ENCODE peak calls at places on chromosome 5, in six cellular contexts. Q is HCT116, E is H1, K is GM12878, M is SK-N-SH, C is HepG2. Z is an unnamed sample. For H3K4me1, the result is how much of the 10 kb centered on the place peaks cover.

GRCh38 chr5:132294728-132295504 is 722 bp downstream of the SLC22A4 start:
- DNase-seq in Q (peak), E (no peak), M (no peak), K (no peak), C (no peak), Z (peak)

GRCh38 chr5:50744761-50745160 is 78.3 kb downstream of the PARP8 start:
- DNase-seq in M (no peak), E (no peak), K (peak), Q (no peak), C (no peak), Z (no peak)

GRCh38 chr5:160463775-160464465 is 42.3 kb downstream of the PTTG1 start:
- DNase-seq in C (peak), E (no peak), Q (no peak), M (no peak), K (no peak), Z (no peak)

GRCh38 chr5:68444833-68445232 is 229.3 kb downstream of the PIK3R1 start:
- DNase-seq in C (no peak), M (no peak), K (no peak), E (no peak), Q (no peak), Z (no peak)

GRCh38 chr5:154543380-154543779 is 65.4 kb upstream of the HAND1 start:
- DNase-seq in C (no peak), K (no peak), Q (no peak), M (no peak), E (no peak), Z (no peak)

GRCh38 chr5:14386882-14387575 is 194.6 kb upstream of the OTULINL start:
- DNase-seq in K (no peak), C (no peak), E (no peak), M (no peak), Q (no peak), Z (no peak)

GRCh38 chr5:103224894-103225246 is 33.7 kb upstream of the MACIR start:
- DNase-seq in M (no peak), E (no peak), K (no peak), Q (peak), C (no peak), Z (no peak)

GRCh38 chr5:172716796-172717313 is 54.1 kb downstream of the DUSP1 start:
- DNase-seq in K (no peak), Q (peak), E (no peak), M (peak), C (peak), Z (peak)

GRCh38 chr5:90898330-90899013 is 339.9 kb downstream of the ADGRV1 start:
- DNase-seq in Q (no peak), M (no peak), E (no peak), C (no peak), K (no peak), Z (no peak)

GRCh38 chr5:157198277-157199058 is 17.8 kb downstream of the ITK start:
- DNase-seq in M (no peak), K (no peak), Q (no peak), C (no peak), E (no peak), Z (no peak)

GRCh38 chr5:157196045-157196444 is 15.4 kb downstream of the ITK start:
- DNase-seq in M (no peak), E (no peak), Q (no peak), K (no peak), C (no peak), Z (no peak)

GRCh38 chr5:157197088-157197487 is 16.4 kb downstream of the ITK start:
- DNase-seq in E (no peak), M (no peak), K (no peak), C (no peak), Q (no peak), Z (no peak)

GRCh38 chr5:157189223-157189622 is 8.6 kb downstream of the ITK start:
- DNase-seq in C (no peak), Q (no peak), E (no peak), K (no peak), M (no peak), Z (no peak)

GRCh38 chr5:157193699-157194424 is 13.2 kb downstream of the ITK start:
- DNase-seq in M (no peak), K (no peak), E (no peak), C (no peak), Q (no peak), Z (no peak)
- H3K4me1 ChIP-seq in M (under half), K (under half), E (under half), C (under half), Q (under half), Z (under half)

GRCh38 chr5:4083591-4084337 is 488.1 kb downstream of the IRX1 start:
- DNase-seq in C (no peak), E (no peak), Q (no peak), K (no peak), M (no peak), Z (no peak)
- TF ChIP-seq YY1 in C (no peak), E (no peak), Q (no peak), K (no peak), M (no peak), Z (no peak)

DNA sequence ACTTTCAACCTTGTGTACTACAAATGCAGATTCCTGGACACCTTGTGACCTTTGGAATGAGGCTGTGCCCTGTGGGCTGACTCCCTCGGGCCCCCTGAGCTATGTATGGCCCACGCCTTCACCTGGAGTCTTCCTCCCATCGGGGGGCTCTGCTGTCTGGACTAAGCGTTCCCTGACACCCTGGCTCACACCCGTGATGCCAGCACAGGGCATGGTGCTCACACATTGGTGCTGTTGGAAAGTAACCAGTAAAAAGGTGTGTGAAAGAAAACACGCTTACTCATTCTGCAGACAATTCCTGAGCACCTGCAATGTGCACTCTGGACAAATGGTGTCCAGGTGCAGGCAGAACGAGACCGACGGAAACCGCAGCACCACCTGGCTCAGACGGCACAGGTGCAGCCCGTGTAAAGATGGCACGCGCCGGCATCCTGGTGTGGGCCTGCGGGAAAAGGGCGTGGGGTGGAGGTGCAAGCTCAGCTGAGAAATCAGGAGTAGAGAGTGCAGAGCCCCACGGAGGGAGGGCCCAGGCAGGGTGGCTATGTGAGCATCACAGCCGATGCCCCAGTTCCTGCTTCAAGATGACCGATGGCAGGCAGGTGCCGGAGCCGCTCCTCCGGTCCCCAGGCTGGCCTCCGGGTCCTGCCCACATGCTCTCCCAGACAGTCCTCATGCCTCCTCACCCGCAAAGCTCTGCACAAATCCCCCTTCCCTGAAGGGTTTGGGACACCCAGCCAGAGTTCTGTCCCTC is 11.0 kb downstream of the LPCAT1 start:
- DNase-seq in Q (no peak), K (no peak), E (no peak), C (no peak), M (no peak), Z (no peak)
- H3K4me1 ChIP-seq in Q (under half), K (under half), E (half or more), C (half or more), M (under half), Z (under half)

DNA sequence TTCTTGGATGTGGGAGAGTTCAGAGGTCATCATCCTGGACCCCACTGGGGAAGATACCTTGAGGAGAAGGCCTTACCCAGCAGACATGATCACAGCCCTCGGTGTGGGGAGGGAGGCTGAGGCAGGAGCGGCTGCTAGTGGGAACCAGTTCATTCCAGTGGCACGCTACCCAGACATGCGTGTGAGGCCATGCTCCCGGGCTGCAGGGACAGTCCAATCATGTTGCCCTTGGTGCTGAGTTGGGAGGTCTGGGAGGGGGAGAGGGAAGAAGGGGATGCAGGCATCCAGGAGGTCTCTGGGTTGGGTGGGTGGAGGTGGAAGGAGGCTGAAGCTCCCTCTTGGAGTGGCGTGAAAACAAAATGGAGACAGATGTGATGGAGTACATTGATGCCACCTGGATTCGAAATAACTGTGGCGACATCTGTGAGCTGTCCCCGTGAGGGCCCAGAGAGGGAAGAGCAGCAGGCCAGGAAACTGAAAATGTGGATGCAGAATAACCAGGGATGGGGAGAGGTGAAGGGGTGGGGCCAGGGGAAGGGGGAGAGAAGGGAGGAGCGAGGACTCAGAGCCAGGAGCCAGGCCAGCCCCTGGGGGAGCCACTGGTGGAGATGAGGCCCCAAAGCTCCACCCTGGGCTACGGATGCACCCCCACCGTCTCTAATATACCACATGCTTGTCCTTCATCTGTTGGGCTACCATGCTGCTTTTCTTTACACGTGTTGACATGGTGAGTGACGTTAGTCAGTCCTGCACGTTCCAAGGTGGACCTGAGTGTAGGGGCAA is 16.2 kb downstream of the NDUFS6 start:
- DNase-seq in C (no peak), Q (no peak), K (no peak), M (no peak), E (no peak), Z (no peak)
- TF ChIP-seq YY1 in C (no peak), Q (no peak), K (no peak), M (no peak), E (no peak), Z (no peak)

Z was measured in NT2/D1.